ENCODE peak calls at places on chromosomes 3 and 15, in ten cellular contexts. Z, F, G, Y, D, A, R, P, B and E are unnamed samples.

GRCh38 chr3:15815696-15816095 is 17.9 kb upstream of the ANKRD28 start:
- DNase-seq in P (no peak), D (no peak), A (peak), F (peak), R (no peak), B (no peak), Z (peak), G (no peak), Y (no peak), E (no peak)

GRCh38 chr15:59140422-59141226 is 35.7 kb downstream of the CCNB2 start:
- DNase-seq in A (no peak), Y (no peak), F (no peak), P (no peak), D (no peak), Z (no peak), R (no peak), B (no peak), G (no peak), E (peak)

GRCh38 chr3:39349080-39349479 is 19.6 kb downstream of the CCR8 start:
- DNase-seq in A (no peak), P (no peak), D (no peak), Z (no peak), Y (no peak), G (no peak), R (no peak), F (no peak), B (no peak), E (no peak)

GRCh38 chr3:192825657-192826200 is 91.9 kb downstream of the MB21D2 start:
- DNase-seq in A (peak), G (no peak), Y (peak), B (no peak), D (no peak), Z (peak), F (peak), P (no peak), R (no peak), E (no peak)

GRCh38 chr3:9563851-9564250 is 10.2 kb upstream of the LHFPL4 start:
- DNase-seq in Z (no peak), Y (no peak), P (no peak), F (no peak), B (no peak), D (no peak), A (no peak), G (no peak), R (no peak), E (no peak)

GRCh38 chr15:58562135-58562534 is 130.3 kb downstream of the LIPC start:
- DNase-seq in P (no peak), A (no peak), B (no peak), Z (no peak), R (no peak), G (no peak), F (no peak), D (no peak), Y (no peak), E (no peak)

GRCh38 chr3:158659454-158660237 is 12.8 kb downstream of the LXN start:
- DNase-seq in Z (peak), A (peak), R (no peak), F (peak), G (no peak), D (peak), Y (peak), P (peak), B (no peak), E (no peak)

GRCh38 chr3:152374260-152374990 is 105.7 kb downstream of the MBNL1 start:
- DNase-seq in Y (no peak), A (peak), F (peak), P (no peak), G (no peak), Z (no peak), D (no peak), R (no peak), B (no peak), E (no peak)

GRCh38 chr3:94146455-94146854 is 83.6 kb downstream of the NSUN3 start:
- DNase-seq in G (no peak), D (no peak), A (no peak), P (no peak), B (no peak), Z (no peak), Y (peak), R (no peak), F (peak), E (no peak)

GRCh38 chr15:64111679-64112050 is 15.9 kb downstream of the SNX1 start:
- DNase-seq in G (no peak), F (no peak), A (no peak), B (no peak), P (no peak), D (no peak), R (no peak), Z (no peak), Y (no peak), E (no peak)

DNA sequence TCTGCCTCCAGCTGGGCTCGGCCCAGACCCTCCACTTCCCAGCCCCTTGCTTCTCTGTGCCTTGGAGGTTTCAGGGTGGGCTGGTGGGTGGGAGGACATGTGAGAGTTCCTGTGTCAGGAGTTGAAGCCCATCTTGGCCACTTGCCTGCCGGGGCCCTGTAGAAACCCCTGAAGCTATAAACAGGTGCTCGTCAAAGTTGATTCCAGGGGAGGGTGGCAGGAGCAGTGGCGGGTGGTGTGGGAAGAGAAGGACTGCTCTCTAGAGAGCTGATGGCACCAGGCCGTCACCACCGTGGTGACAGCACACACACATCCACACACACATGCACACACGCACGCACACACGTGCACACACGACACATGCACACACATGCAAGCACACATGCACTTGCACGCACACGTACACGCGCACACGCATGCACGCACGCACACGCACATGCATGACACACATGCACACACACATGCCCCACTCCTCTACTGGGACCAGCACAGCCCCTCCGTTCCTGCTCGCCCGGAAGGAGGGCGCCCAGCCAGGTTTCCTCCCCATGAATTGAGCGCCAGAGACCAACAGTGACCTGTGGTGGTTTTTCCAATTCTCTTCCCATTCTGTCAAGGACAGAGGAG is 56.3 kb upstream of the CGNL1 start:
- DNase-seq in B (no peak), G (peak), D (no peak), P (no peak), F (no peak), Y (no peak), R (no peak), Z (no peak), A (no peak), E (no peak)
- H3K4me3 ChIP-seq in B (no peak), G (no peak), D (no peak), P (no peak), F (no peak), Y (no peak), R (no peak), Z (no peak), A (no peak), E (no peak)

DNA sequence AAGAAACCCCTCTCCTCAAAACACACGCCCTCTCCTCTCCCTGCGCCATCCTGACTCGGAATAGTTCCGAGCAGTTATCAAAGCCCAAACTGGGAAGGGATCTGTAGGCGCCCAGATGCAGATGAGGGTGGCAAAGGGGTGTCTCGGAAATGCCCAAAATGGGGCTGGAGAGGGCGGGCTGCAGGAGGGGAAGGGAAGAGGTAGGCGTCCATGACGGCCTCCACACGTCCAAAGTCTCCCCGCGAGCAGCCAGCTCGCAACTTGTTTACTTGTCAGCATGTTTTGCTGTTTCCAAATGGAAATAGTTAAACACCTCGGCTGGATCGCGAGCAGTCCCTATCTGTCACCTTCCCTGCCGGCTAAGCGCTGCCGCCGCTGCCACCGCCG is 1.4 kb downstream of the NTRK3 start:
- DNase-seq in D (no peak), B (no peak), P (no peak), A (no peak), G (no peak), R (no peak), Y (no peak), F (no peak), Z (no peak), E (no peak)
- H3K4me3 ChIP-seq in D (peak), B (peak), P (peak), A (no peak), G (peak), R (no peak), Y (no peak), F (no peak), Z (no peak), E (no peak)

DNA sequence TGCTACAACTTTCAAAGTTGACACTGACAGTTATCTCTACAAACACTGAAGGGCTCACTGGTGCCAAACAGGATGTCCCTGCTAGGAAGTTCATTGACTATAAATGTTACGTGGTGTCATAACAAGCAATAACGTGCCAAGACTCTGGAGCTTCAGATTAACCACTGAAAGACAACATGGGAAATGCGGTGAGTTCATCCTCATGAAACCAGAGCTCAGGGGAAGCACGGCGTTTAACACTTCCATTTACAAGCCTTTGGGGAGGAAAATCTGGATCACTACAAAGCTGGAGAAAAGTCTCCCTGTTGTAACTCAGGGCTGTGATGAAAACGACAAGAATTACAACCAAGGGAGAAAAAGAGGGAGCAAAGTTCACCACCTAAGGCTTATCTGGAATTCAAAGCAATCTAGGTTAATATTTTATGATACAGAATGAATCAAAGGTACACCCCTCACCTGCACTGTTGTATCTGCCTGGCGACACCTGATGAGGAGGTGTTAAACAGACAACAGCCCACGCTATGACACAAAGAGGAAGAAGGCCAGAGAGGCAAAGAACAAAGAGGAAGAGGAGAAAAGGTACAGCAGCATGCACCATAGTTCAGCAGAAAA is 27.0 kb downstream of the SHQ1 start:
- DNase-seq in Z (peak), Y (no peak), R (no peak), B (no peak), P (peak), G (no peak), D (peak), F (no peak), A (peak), E (no peak)
- H3K4me3 ChIP-seq in Z (no peak), Y (no peak), R (no peak), B (no peak), P (no peak), G (no peak), D (no peak), F (no peak), A (no peak), E (no peak)

DNA sequence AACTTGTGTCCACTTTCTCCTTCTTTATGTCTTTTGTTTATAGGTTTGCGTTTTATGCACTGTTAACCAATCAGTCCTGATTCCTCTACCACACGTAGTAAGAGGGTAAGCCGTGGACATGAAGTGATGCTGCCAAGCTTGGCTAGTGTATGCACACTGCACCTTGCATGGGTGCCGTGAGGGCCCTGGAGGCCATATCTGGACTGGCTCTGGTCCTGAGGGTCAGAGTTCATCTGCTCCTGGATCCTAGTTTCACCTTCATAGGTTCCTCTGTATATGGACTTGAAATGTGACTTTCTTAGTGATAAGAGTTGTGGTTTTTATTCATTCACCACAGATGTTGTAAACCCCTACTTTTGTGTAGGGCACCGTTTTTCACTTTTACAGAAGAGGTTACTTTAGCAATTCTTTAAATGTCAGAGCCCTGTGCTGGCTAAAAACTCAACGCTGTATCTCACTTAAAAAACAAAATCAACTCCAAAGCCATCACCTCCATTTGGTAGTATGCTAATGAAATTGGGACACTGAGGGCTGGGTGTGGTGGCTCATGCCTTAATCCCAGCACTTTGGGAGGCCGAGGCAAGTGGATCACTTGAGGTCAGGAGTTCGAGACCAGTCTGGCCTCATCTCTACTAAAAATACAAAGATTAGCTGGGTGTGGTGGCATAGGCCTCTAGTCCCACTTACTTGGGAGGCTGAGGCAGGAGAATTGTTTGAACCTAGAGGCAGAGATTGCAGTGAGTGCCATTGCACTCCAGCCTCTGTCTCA is 22.9 kb downstream of the SIAH2 start:
- DNase-seq in Z (no peak), P (no peak), Y (no peak), G (no peak), B (no peak), F (no peak), R (no peak), D (no peak), A (no peak), E (no peak)
- H3K4me3 ChIP-seq in Z (no peak), P (no peak), Y (no peak), G (no peak), B (no peak), F (no peak), R (no peak), D (no peak), A (no peak), E (no peak)

GRCh38 chr15:90190606-90191343 is 10.4 kb upstream of the SEMA4B start:
- DNase-seq in B (no peak), G (peak), Y (peak), Z (peak), R (peak), F (no peak), P (peak), D (no peak), A (no peak), E (peak)

GRCh38 chr15:90194655-90195054 is 6.5 kb upstream of the SEMA4B start:
- DNase-seq in P (no peak), Y (no peak), R (no peak), F (no peak), D (no peak), B (no peak), A (no peak), G (no peak), Z (no peak), E (no peak)

GRCh38 chr15:90191344-90191687 is 9.8 kb upstream of the SEMA4B start:
- DNase-seq in R (no peak), B (no peak), P (no peak), G (no peak), Z (peak), Y (no peak), A (no peak), F (no peak), D (no peak), E (no peak)

GRCh38 chr15:90191795-90192494 is 9.2 kb upstream of the SEMA4B start:
- DNase-seq in Z (peak), F (no peak), R (peak), G (peak), A (peak), Y (peak), B (no peak), P (peak), D (peak), E (peak)

GRCh38 chr15:90192961-90193786 is 8.0 kb upstream of the SEMA4B start:
- DNase-seq in Y (no peak), G (peak), D (no peak), F (no peak), B (no peak), A (no peak), Z (no peak), P (no peak), R (no peak), E (no peak)
- H3K4me3 ChIP-seq in Y (no peak), G (peak), D (no peak), F (no peak), B (peak), A (no peak), Z (no peak), P (no peak), R (no peak), E (no peak)

GRCh38 chr15:29656636-29657475 is 165.4 kb downstream of the TJP1 start:
- DNase-seq in Z (no peak), D (no peak), Y (peak), F (no peak), G (no peak), P (peak), B (no peak), A (no peak), R (no peak), E (peak)

GRCh38 chr15:29651476-29652072 is 170.7 kb downstream of the TJP1 start:
- DNase-seq in A (no peak), P (no peak), Z (no peak), G (no peak), D (no peak), B (no peak), R (no peak), F (no peak), Y (no peak), E (no peak)

GRCh38 chr15:29652595-29652994 is 169.7 kb downstream of the TJP1 start:
- DNase-seq in F (no peak), A (no peak), Z (no peak), B (no peak), G (no peak), P (no peak), D (no peak), R (no peak), Y (no peak), E (no peak)
- H3K4me3 ChIP-seq in F (no peak), A (no peak), Z (no peak), B (no peak), G (no peak), P (no peak), D (no peak), R (no peak), Y (no peak), E (no peak)